ENCODE peak calls at places on chromosomes 1 and 21, in four cellular contexts. J, W, Q and T are unnamed samples.

GRCh38 chr1:58739851-58740466 is 40.1 kb upstream of the MYSM1 start:
- DNase-seq in Q (peak; percentile 79), J (no peak), W (no peak), T (no peak)

GRCh38 chr1:152398812-152399698 is 15.0 kb downstream of the CRNN start:
- DNase-seq in W (no peak), J (peak; percentile 55), Q (peak; percentile 31), T (no peak)

GRCh38 chr1:209409786-209410185 is 173.7 kb upstream of the CAMK1G start:
- DNase-seq in Q (peak; percentile 32), W (no peak), J (peak; percentile 66), T (peak; percentile 20)

GRCh38 chr1:200893411-200893901 is 1.2 kb upstream of the INAVA start:
- DNase-seq in J (peak; percentile 89), W (no peak), Q (no peak), T (no peak)

GRCh38 chr21:31732891-31733520 is 1.1 kb upstream of the SCAF4 start:
- DNase-seq in J (no peak), Q (peak; percentile 26), W (no peak), T (peak; percentile 37)

GRCh38 chr21:43864806-43865470 is at the start of gene AGPAT3:
- DNase-seq in J (no peak), Q (no peak), W (peak; percentile 36), T (peak; percentile 49)

GRCh38 chr1:229035054-229035747 is 235.7 kb upstream of the RAB4A start:
- DNase-seq in J (no peak), Q (no peak), W (no peak), T (no peak)

GRCh38 chr1:53508056-53508990 is 49.1 kb downstream of the DMRTB1 start:
- DNase-seq in W (no peak), Q (no peak), J (no peak), T (no peak)

GRCh38 chr1:63718464-63719075 is 55.2 kb upstream of the ROR1 start:
- DNase-seq in J (peak; percentile 49), W (no peak), Q (no peak), T (no peak)

GRCh38 chr1:59061876-59062275 is 235.0 kb upstream of the FGGY start:
- DNase-seq in Q (peak; percentile 99), J (no peak), W (peak; percentile 65), T (peak; percentile 49)

GRCh38 chr1:150613061-150613920 is 16.1 kb downstream of the ENSA start:
- DNase-seq in Q (peak; percentile 95), J (no peak), W (no peak), T (peak; percentile 53)

GRCh38 chr21:43701936-43702784 is 16.8 kb upstream of the PDXK start:
- DNase-seq in W (no peak), J (no peak), Q (no peak), T (no peak)

GRCh38 chr1:16418823-16419425 is 18.3 kb downstream of the SPATA21 start:
- DNase-seq in J (no peak), Q (no peak), W (no peak), T (no peak)

DNA sequence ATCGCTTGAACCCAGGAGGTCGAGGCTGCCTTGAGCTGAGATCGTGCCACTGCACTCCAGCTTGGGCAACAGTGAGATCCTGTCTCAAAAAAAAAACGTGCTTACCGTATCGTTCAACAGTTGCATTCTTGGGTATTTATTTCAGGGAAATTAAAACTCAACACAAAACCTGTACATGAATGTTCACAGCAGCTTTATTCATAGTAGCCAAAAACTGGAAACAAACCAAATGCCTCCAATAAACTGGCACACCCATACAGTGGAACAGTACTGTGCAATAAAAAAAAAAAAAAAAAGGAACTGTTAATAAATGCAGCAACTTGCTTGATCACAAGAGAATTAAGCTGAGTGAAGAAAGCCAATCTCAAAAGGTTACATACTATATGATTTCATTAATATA is 6.7 kb downstream of the KHDRBS1 start:
- DNase-seq in J (no peak), Q (peak; percentile 32), W (no peak), T (no peak)
- H3K4me3 ChIP-seq in J (no peak overlapping the region), Q (no peak overlapping the region), W (no peak overlapping the region), T (no peak overlapping the region)

DNA sequence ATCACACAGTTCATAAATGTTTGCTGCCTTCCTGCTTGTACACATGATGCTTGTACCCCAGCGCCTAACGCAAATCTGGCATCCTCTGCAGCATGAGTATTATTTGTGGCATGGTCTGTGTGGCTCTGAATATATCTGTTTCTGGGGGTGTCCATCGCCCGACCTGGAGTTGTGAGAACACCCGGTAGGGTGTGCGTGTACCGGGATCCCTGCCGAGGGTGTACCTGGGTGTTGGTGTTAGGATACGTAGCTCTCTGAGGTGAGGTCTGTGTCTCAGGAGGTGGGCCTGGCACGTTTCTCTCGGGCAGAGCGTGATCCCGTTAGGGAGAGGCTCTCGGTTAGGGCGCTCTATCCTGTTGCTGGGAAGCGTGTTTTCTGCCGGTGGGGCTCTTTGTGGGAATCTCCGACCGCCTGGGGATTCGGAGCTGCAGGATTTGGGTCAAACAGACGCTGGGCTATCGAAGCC is 10.4 kb upstream of the CDC20 start:
- DNase-seq in Q (peak; percentile 15), W (no peak), J (peak; percentile 60), T (no peak)
- H3K4me3 ChIP-seq in Q (peak overlapping the region; percentile 54), W (peak overlapping the region; percentile 74), J (peak overlapping the region; percentile 48), T (peak overlapping the region; percentile 37)

GRCh38 chr1:112778136-112778535 is 63.0 kb upstream of the PPM1J start:
- DNase-seq in J (no peak), W (no peak), Q (no peak), T (no peak)

GRCh38 chr1:112788561-112788960 is 73.4 kb upstream of the PPM1J start:
- DNase-seq in Q (peak; percentile 47), J (no peak), W (no peak), T (peak; percentile 21)

GRCh38 chr1:112783059-112783458 is 67.9 kb upstream of the PPM1J start:
- DNase-seq in Q (no peak), J (no peak), W (no peak), T (no peak)
- H3K4me3 ChIP-seq in Q (no peak overlapping the region), J (no peak overlapping the region), W (no peak overlapping the region), T (no peak overlapping the region)

GRCh38 chr1:70990460-70991253 is 57.0 kb downstream of the PTGER3 start:
- DNase-seq in W (no peak), J (no peak), Q (no peak), T (no peak)

GRCh38 chr1:70992521-70992920 is 55.1 kb downstream of the PTGER3 start:
- DNase-seq in Q (no peak), W (no peak), J (no peak), T (no peak)

GRCh38 chr1:70994753-70995152 is 52.9 kb downstream of the PTGER3 start:
- DNase-seq in Q (no peak), W (no peak), J (no peak), T (no peak)

GRCh38 chr1:70997793-70998192 is 49.8 kb downstream of the PTGER3 start:
- DNase-seq in Q (no peak), J (no peak), W (no peak), T (no peak)

DNA sequence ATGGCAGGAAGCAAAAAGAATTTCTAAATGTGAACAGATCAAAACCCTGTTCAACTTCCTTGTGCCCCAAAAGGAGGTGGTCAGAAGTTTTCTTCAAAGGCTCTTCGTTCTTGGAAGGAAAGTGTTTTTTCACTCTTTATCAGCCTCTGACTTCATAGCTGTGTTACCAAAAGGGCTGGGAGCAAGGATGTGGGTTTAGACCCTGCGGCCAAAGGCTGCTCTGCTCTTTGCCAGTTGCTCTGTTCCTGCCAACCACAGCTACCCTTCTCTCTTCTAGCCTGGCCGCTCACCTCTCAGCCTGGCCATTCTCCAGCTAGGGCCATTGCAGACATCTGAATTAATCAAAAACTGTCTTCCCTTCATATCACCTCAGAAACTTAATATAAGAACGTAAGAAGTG is 53.8 kb downstream of the PTGER3 start:
- DNase-seq in W (no peak), Q (no peak), J (no peak), T (no peak)
- H3K4me3 ChIP-seq in W (no peak overlapping the region), Q (no peak overlapping the region), J (no peak overlapping the region), T (no peak overlapping the region)

GRCh38 chr1:202194328-202194648 is 689 bp downstream of the LGR6 start:
- DNase-seq in J (no peak), W (no peak), Q (no peak), T (no peak)
- H3K4me3 ChIP-seq in J (no peak overlapping the region), W (peak overlapping the region; percentile 54), Q (no peak overlapping the region), T (no peak overlapping the region)

GRCh38 chr1:76202670-76203069 is 128.1 kb downstream of the ST6GALNAC3 start:
- DNase-seq in W (no peak), J (no peak), Q (no peak), T (no peak)

GRCh38 chr1:76198452-76198851 is 123.9 kb downstream of the ST6GALNAC3 start:
- DNase-seq in Q (no peak), W (no peak), J (no peak), T (no peak)

GRCh38 chr1:76203132-76203531 is 128.6 kb downstream of the ST6GALNAC3 start:
- DNase-seq in W (no peak), J (no peak), Q (no peak), T (no peak)
- H3K4me3 ChIP-seq in W (no peak overlapping the region), J (no peak overlapping the region), Q (no peak overlapping the region), T (no peak overlapping the region)

GRCh38 chr21:44919913-44920693 is 596 bp downstream of the ITGB2 start:
- DNase-seq in W (peak; percentile 10), Q (no peak), J (no peak), T (no peak)
- H3K4me3 ChIP-seq in W (peak overlapping the region; percentile 48), Q (no peak overlapping the region), J (no peak overlapping the region), T (no peak overlapping the region)

GRCh38 chr1:66535853-66536252 is 1.9 kb downstream of the SGIP1 start:
- DNase-seq in W (no peak), J (no peak), Q (no peak), T (no peak)
- H3K4me3 ChIP-seq in W (peak overlapping the region; percentile 70), J (no peak overlapping the region), Q (peak overlapping the region; percentile 59), T (no peak overlapping the region)